ENCODE peak calls at places on chromosomes 12 and 14, in five cellular contexts. I, Q, E, V and U are unnamed samples.

GRCh38 chr12:116497051-116497529 is 62.1 kb upstream of the MAP1LC3B2 start:
- DNase-seq in E (peak), I (no peak), V (no peak), Q (no peak), U (no peak)

GRCh38 chr12:57935839-57936512 is 5.4 kb upstream of the ATP23 start:
- DNase-seq in E (peak), Q (peak), V (peak), I (peak), U (peak)

GRCh38 chr12:47802312-47802711 is 17.4 kb downstream of the HDAC7 start:
- DNase-seq in I (no peak), E (no peak), Q (no peak), V (no peak), U (no peak)

GRCh38 chr12:104719700-104720345 is 238.3 kb downstream of the SLC41A2 start:
- DNase-seq in Q (no peak), E (no peak), I (no peak), V (no peak), U (no peak)

GRCh38 chr14:93857081-93857480 is 68.8 kb upstream of the PRIMA1 start:
- DNase-seq in E (no peak), I (no peak), Q (no peak), V (no peak), U (no peak)

GRCh38 chr12:80053048-80053790 is 46.1 kb upstream of the OTOGL start:
- DNase-seq in I (no peak), Q (no peak), V (no peak), E (peak), U (peak)

GRCh38 chr12:92431146-92431545 is 271.6 kb upstream of the PLEKHG7 start:
- DNase-seq in V (no peak), Q (no peak), I (no peak), E (no peak), U (no peak)

GRCh38 chr14:54676822-54677708 is 110.1 kb downstream of the SAMD4A start:
- DNase-seq in V (peak), Q (no peak), E (no peak), I (no peak), U (no peak)

GRCh38 chr12:6970096-6970527 is 352 bp downstream of the PHB2 start:
- DNase-seq in V (peak), Q (no peak), E (peak), I (peak), U (no peak)

GRCh38 chr14:104267895-104268294 is 129.5 kb downstream of the KIF26A start:
- DNase-seq in E (no peak), Q (no peak), I (no peak), V (no peak), U (no peak)

GRCh38 chr14:50944647-50945413 is 547 bp upstream of the PYGL start:
- DNase-seq in E (peak), Q (no peak), I (peak), V (peak), U (peak)

GRCh38 chr12:48183876-48184548 is 568 bp downstream of the CCDC184 start:
- DNase-seq in Q (no peak), V (no peak), I (no peak), E (no peak), U (no peak)

GRCh38 chr12:49094104-49094948 is at the start of gene DHH:
- DNase-seq in Q (no peak), V (no peak), E (peak), I (no peak), U (no peak)

GRCh38 chr14:91388551-91388975 is 29.1 kb downstream of the CCDC88C start:
- DNase-seq in E (peak), Q (peak), I (no peak), V (no peak), U (no peak)

GRCh38 chr14:105023791-105024480 is 3.1 kb upstream of the CDCA4 start:
- DNase-seq in V (peak), Q (no peak), E (no peak), I (no peak), U (no peak)

GRCh38 chr14:104891664-104892500 is 26.8 kb downstream of the CEP170B start:
- DNase-seq in Q (no peak), I (no peak), V (no peak), E (peak), U (peak)

GRCh38 chr14:104361921-104362681 is 217.5 kb upstream of the C14orf180 start:
- DNase-seq in V (no peak), E (peak), Q (no peak), I (no peak), U (peak)

GRCh38 chr14:38016497-38016896 is 191.2 kb upstream of the SSTR1 start:
- DNase-seq in V (no peak), E (no peak), Q (no peak), I (peak), U (no peak)
- TF ChIP-seq CTCF in V (no peak), E (no peak), Q (peak), I (peak), U (no peak)

DNA sequence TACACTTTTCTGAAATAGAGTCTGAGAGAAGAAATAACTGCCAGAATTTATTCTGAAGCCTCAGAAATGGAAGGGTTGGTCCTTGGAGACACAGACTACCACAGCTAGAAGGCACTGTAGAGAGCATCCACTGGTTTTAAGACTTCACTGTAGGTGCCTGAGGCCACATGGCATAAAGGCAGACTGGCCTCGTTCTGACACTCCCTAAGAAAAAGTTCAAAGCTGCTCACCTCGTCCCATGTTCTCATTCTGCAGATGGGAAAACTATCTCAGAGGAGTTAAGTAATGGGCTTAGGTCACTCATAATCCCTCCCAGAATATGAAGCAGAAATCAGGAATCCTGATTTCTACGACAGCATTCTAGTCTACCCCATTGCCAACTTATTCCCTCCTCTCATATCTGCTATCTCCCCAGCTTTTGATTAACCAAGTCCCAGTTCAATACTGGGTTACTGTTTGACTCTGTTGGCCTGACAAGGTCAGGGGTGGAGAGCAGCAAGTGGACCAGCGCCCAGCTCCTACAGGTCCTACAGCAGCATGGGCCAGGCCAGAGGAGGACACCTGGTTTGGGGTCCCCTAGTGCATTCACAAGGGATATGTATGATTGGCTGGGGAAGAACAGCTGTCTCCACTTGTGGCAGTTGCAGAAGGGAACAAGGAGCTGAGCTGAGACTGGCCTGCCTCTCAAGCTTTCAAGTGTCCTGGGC is 3.7 kb downstream of the ITGA5 start:
- DNase-seq in I (no peak), V (no peak), Q (no peak), E (no peak), U (peak)
- H3K4me3 ChIP-seq in I (no peak), V (no peak), Q (no peak), E (peak), U (peak)

GRCh38 chr12:65986047-65986446 is 144.5 kb downstream of the LLPH start:
- DNase-seq in Q (no peak), V (peak), E (no peak), I (no peak), U (no peak)
- TF ChIP-seq CTCF in Q (no peak), V (peak), E (no peak), I (peak), U (no peak)

DNA sequence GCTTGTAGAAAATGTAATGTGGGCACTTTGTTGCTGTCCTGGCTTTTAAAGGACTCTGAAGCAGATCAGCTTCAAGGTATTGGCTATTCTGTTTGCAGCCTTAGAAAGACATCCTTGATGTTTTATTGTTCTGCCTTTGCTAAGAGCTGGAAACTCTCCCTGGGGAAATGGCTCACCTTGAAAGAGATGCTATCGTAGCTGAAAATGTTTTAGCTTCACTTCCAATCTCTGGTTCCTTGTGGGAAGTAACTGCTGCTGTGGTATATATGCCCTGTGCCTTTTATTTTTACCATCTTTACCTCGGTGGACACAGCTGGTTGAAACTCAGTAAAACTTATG is 124.4 kb upstream of the HIF1A start:
- DNase-seq in E (no peak), Q (no peak), I (no peak), V (no peak), U (no peak)
- H3K4me3 ChIP-seq in E (no peak), Q (no peak), I (no peak), V (no peak), U (no peak)

GRCh38 chr12:14655284-14655683 is 41.1 kb downstream of the GUCY2C start:
- DNase-seq in V (no peak), Q (no peak), E (no peak), I (no peak), U (no peak)
- TF ChIP-seq CTCF in V (no peak), Q (no peak), E (no peak), I (no peak), U (no peak)

GRCh38 chr12:2963154-2963759 is 4.1 kb downstream of the TEAD4 start:
- DNase-seq in V (no peak), I (peak), E (peak), Q (no peak), U (no peak)
- H3K4me3 ChIP-seq in V (no peak), I (peak), E (peak), Q (no peak), U (no peak)

GRCh38 chr12:41190360-41190759 is 2.2 kb downstream of the PDZRN4 start:
- DNase-seq in Q (no peak), I (peak), V (peak), E (no peak), U (peak)
- TF ChIP-seq CTCF in Q (peak), I (peak), V (peak), E (no peak), U (no peak)